ENCODE peak calls at places on chromosome 21, in nine cellular contexts. B is putamen, D is lung, R is neural crest cell, Q is NCI-H1417, X is NCI-H1105, S is tibial artery, M is breast epithelium, L is fibroblast of lung. H is an unnamed sample.

GRCh38 chr21:18041012-18041411 is 203.6 kb upstream of the CHODL start:
- DNase-seq in B (peak), D (no peak), R (no peak), Q (peak), X (peak), S (no peak), M (no peak), L (no peak), H (peak)

GRCh38 chr21:22575165-22575584 is 1577.0 kb downstream of the NCAM2 start:
- DNase-seq in B (no peak), D (no peak), R (peak), Q (peak), X (peak), S (no peak), M (no peak), L (no peak), H (peak)

GRCh38 chr21:34782666-34783365 is 114.0 kb downstream of the CLIC6 start:
- DNase-seq in B (no peak), D (no peak), R (no peak), Q (no peak), X (no peak), S (no peak), M (no peak), L (no peak), H (no peak)

GRCh38 chr21:41250519-41250918 is 66.1 kb upstream of the FAM3B start:
- DNase-seq in B (no peak), D (no peak), R (no peak), Q (peak), X (no peak), S (peak), M (peak), L (peak), H (no peak)

GRCh38 chr21:46066843-46067331 is 31.0 kb upstream of the COL6A2 start:
- DNase-seq in B (no peak), D (peak), R (no peak), Q (no peak), X (no peak), S (peak), M (peak), L (peak), H (no peak)

GRCh38 chr21:16069713-16070112 is 339.9 kb downstream of the USP25 start:
- DNase-seq in B (peak), D (no peak), R (no peak), Q (no peak), X (no peak), S (no peak), M (no peak), L (peak), H (no peak)

GRCh38 chr21:15722591-15723324 is 7.0 kb upstream of the USP25 start:
- DNase-seq in B (no peak), D (no peak), R (no peak), Q (peak), X (no peak), S (no peak), M (no peak), L (no peak), H (no peak)

GRCh38 chr21:45001134-45002095 is 61.6 kb downstream of the SLX9 start:
- DNase-seq in B (no peak), D (no peak), R (no peak), Q (no peak), X (no peak), S (peak), M (peak), L (peak), H (no peak)

GRCh38 chr21:41895643-41896493 is 16.7 kb upstream of the PRDM15 start:
- DNase-seq in B (no peak), D (no peak), R (no peak), Q (no peak), X (no peak), S (no peak), M (no peak), L (peak), H (no peak)

GRCh38 chr21:38920631-38921398 is 115.1 kb downstream of the ETS2 start:
- DNase-seq in B (no peak), D (no peak), R (no peak), Q (no peak), X (no peak), S (no peak), M (no peak), L (peak), H (no peak)

GRCh38 chr21:42568834-42569731 is 55.4 kb downstream of the SLC37A1 start:
- DNase-seq in B (no peak), D (no peak), R (no peak), Q (peak), X (peak), S (peak), M (peak), L (no peak), H (no peak)

GRCh38 chr21:41427556-41427955 is 1.5 kb downstream of the MX1 start:
- DNase-seq in B (no peak), D (no peak), R (no peak), Q (no peak), X (no peak), S (no peak), M (no peak), L (no peak), H (no peak)

H was measured in A673.